ENCODE peak calls at places on chromosomes 16 and 17, in ten cellular contexts. E is A673; Y is breast epithelium; K is stomach; L is effector memory CD4-positive, alpha-beta T cell; I is HL-60; G is tibial nerve; T is CD8-positive, alpha-beta T cell; M is cardiac muscle cell; P is GM23338. B is an unnamed sample.

GRCh38 chr17:27473190-27473747 is 17.0 kb downstream of the KSR1 start:
- DNase-seq in M (no peak), G (no peak), Y (no peak), I (no peak), L (no peak), P (no peak), T (no peak), K (no peak), E (no peak), B (no peak)

GRCh38 chr16:27529962-27530361 is 19.8 kb downstream of the GTF3C1 start:
- DNase-seq in G (no peak), I (no peak), L (no peak), E (no peak), P (no peak), M (no peak), Y (no peak), K (no peak), T (no peak), B (no peak)

GRCh38 chr16:3934491-3935185 is 54.1 kb upstream of the CREBBP start:
- DNase-seq in M (no peak), K (no peak), P (no peak), T (no peak), G (no peak), I (no peak), Y (peak), L (no peak), E (no peak), B (no peak)

GRCh38 chr16:49704586-49705155 is 151.2 kb downstream of the ZNF423 start:
- DNase-seq in P (peak), T (no peak), M (no peak), I (no peak), G (no peak), E (no peak), K (no peak), L (no peak), Y (no peak), B (no peak)

GRCh38 chr17:3667366-3668278 is 756 bp downstream of the TAX1BP3 start:
- DNase-seq in E (peak), M (peak), K (peak), T (no peak), G (peak), L (no peak), P (peak), Y (peak), I (no peak), B (peak)

GRCh38 chr16:68229431-68230175 is 6.3 kb downstream of the ESRP2 start:
- DNase-seq in T (no peak), I (no peak), K (peak), G (peak), M (peak), L (no peak), P (peak), E (peak), Y (no peak), B (peak)

GRCh38 chr17:17064322-17064721 is 22.1 kb downstream of the MPRIP start:
- DNase-seq in M (no peak), P (no peak), T (no peak), I (no peak), G (no peak), Y (peak), K (no peak), E (no peak), L (no peak), B (no peak)

GRCh38 chr17:62001105-62001504 is 64.0 kb downstream of the MED13 start:
- DNase-seq in L (no peak), K (no peak), G (no peak), P (no peak), M (no peak), Y (no peak), T (no peak), I (no peak), E (no peak), B (no peak)

GRCh38 chr16:4689864-4690704 is 3.3 kb upstream of the NUDT16L1 start:
- DNase-seq in L (no peak), P (no peak), M (no peak), Y (no peak), G (no peak), E (no peak), K (no peak), T (no peak), I (no peak), B (no peak)

GRCh38 chr16:11302977-11303376 is 21.8 kb upstream of the PRM1 start:
- DNase-seq in E (no peak), Y (no peak), P (no peak), M (peak), T (no peak), I (no peak), L (no peak), G (no peak), K (peak), B (no peak)

GRCh38 chr17:7832431-7832830 is 1.6 kb upstream of the KDM6B start:
- DNase-seq in T (no peak), K (no peak), Y (peak), G (no peak), E (no peak), L (no peak), M (no peak), I (no peak), P (no peak), B (no peak)

GRCh38 chr17:6430769-6431168 is 4.2 kb downstream of the AIPL1 start:
- DNase-seq in P (no peak), I (no peak), K (no peak), L (no peak), G (no peak), M (no peak), E (no peak), T (no peak), Y (no peak), B (no peak)

GRCh38 chr17:12566281-12567002 is 99.2 kb upstream of the MYOCD start:
- DNase-seq in M (peak), L (no peak), I (no peak), K (no peak), G (no peak), E (no peak), Y (no peak), P (peak), T (no peak), B (no peak)

GRCh38 chr16:30028438-30029093 is 2.5 kb downstream of the TLCD3B start:
- DNase-seq in K (no peak), L (no peak), T (no peak), E (no peak), G (no peak), P (peak), I (peak), M (peak), Y (no peak), B (no peak)

GRCh38 chr16:48862087-48862532 is 252.1 kb upstream of the N4BP1 start:
- DNase-seq in I (no peak), G (no peak), M (no peak), E (no peak), L (no peak), Y (no peak), P (peak), K (no peak), T (no peak), B (no peak)

GRCh38 chr16:5479925-5480324 is 382.3 kb upstream of the EEF2KMT start:
- DNase-seq in T (no peak), E (no peak), P (peak), M (no peak), L (no peak), I (no peak), Y (no peak), G (no peak), K (no peak), B (no peak)

GRCh38 chr16:29321585-29321984 is 84.9 kb downstream of the NPIPB11 start:
- DNase-seq in I (no peak), E (no peak), P (no peak), T (no peak), G (no peak), M (no peak), Y (no peak), L (no peak), K (no peak), B (no peak)

GRCh38 chr17:42180922-42181850 is at the start of gene KCNH4:
- DNase-seq in P (peak), I (peak), M (peak), L (peak), T (peak), G (peak), K (peak), E (peak), Y (no peak), B (peak)

GRCh38 chr16:88353691-88354090 is 29.1 kb upstream of the ZNF469 start:
- DNase-seq in P (no peak), E (no peak), T (no peak), K (no peak), M (no peak), I (no peak), G (no peak), L (no peak), Y (no peak), B (no peak)

GRCh38 chr17:6303664-6304063 is 131.3 kb downstream of the AIPL1 start:
- DNase-seq in T (no peak), M (peak), E (peak), L (no peak), Y (no peak), I (no peak), K (no peak), P (peak), G (no peak), B (no peak)

GRCh38 chr17:80649672-80650338 is 105.2 kb downstream of the RPTOR start:
- DNase-seq in M (peak), Y (no peak), P (peak), K (no peak), I (no peak), E (peak), L (no peak), T (no peak), G (peak), B (no peak)

GRCh38 chr17:62657664-62658063 is 30.2 kb downstream of the MRC2 start:
- DNase-seq in Y (no peak), P (no peak), G (no peak), T (no peak), K (no peak), L (no peak), I (no peak), E (no peak), M (no peak), B (no peak)

GRCh38 chr17:64411999-64412771 is 21.5 kb upstream of the PECAM1 start:
- DNase-seq in I (peak), G (no peak), K (no peak), Y (no peak), P (peak), M (peak), E (peak), L (no peak), T (no peak), B (no peak)

GRCh38 chr16:25260416-25260815 is 2.8 kb upstream of the ZKSCAN2 start:
- DNase-seq in T (no peak), E (no peak), K (no peak), I (no peak), L (no peak), M (no peak), G (no peak), Y (no peak), P (no peak), B (no peak)

GRCh38 chr17:15108992-15109391 is 156.1 kb downstream of the PMP22 start:
- DNase-seq in M (no peak), Y (no peak), I (no peak), P (no peak), G (no peak), L (no peak), T (no peak), E (no peak), K (no peak), B (no peak)

GRCh38 chr17:954431-955164 is 25.0 kb downstream of the NXN start:
- DNase-seq in K (no peak), M (peak), L (no peak), P (peak), I (no peak), Y (no peak), G (no peak), T (no peak), E (no peak), B (no peak)

GRCh38 chr16:10126686-10127085 is 55.5 kb downstream of the GRIN2A start:
- DNase-seq in T (no peak), G (no peak), K (no peak), P (no peak), Y (no peak), E (no peak), M (no peak), I (no peak), L (no peak), B (no peak)

GRCh38 chr17:65823713-65824112 is 262.3 kb upstream of the AXIN2 start:
- DNase-seq in P (no peak), Y (no peak), L (no peak), K (no peak), I (no peak), E (no peak), M (no peak), G (no peak), T (no peak), B (no peak)

GRCh38 chr16:68267612-68268405 is 3.5 kb downstream of the SLC7A6 start:
- DNase-seq in I (no peak), E (no peak), P (peak), L (no peak), Y (no peak), M (no peak), K (no peak), T (no peak), G (no peak), B (no peak)

GRCh38 chr17:17781591-17782424 is 55.0 kb downstream of the SREBF1 start:
- DNase-seq in K (peak), M (peak), I (no peak), Y (no peak), L (no peak), G (peak), P (peak), T (no peak), E (peak), B (peak)

GRCh38 chr17:77898521-77899434 is 59.7 kb upstream of the TNRC6C start:
- DNase-seq in T (no peak), K (no peak), I (no peak), Y (no peak), M (no peak), P (no peak), G (no peak), E (no peak), L (no peak), B (no peak)

GRCh38 chr17:69060835-69061234 is at the start of gene ABCA9:
- DNase-seq in G (peak), E (peak), Y (no peak), P (no peak), T (no peak), L (no peak), K (no peak), M (no peak), I (no peak), B (no peak)

GRCh38 chr17:38591759-38592241 is 14.0 kb downstream of the SRCIN1 start:
- DNase-seq in M (no peak), E (no peak), I (peak), K (no peak), Y (no peak), P (no peak), L (no peak), T (no peak), G (no peak), B (no peak)

GRCh38 chr16:53768167-53768566 is 64.2 kb downstream of the FTO start:
- DNase-seq in E (peak), I (no peak), P (no peak), T (no peak), Y (no peak), L (no peak), K (no peak), G (no peak), M (no peak), B (no peak)

GRCh38 chr17:28225271-28225670 is 93.7 kb upstream of the TMEM97 start:
- DNase-seq in K (no peak), G (no peak), M (no peak), Y (no peak), T (no peak), I (no peak), E (no peak), P (no peak), L (no peak), B (no peak)

GRCh38 chr16:14362774-14363371 is 267.2 kb downstream of the PARN start:
- DNase-seq in K (no peak), M (no peak), G (no peak), E (no peak), P (no peak), Y (no peak), I (no peak), L (no peak), T (no peak), B (no peak)

GRCh38 chr16:53949716-53950410 is 245.9 kb downstream of the FTO start:
- DNase-seq in P (no peak), T (no peak), M (no peak), L (no peak), Y (no peak), K (no peak), E (no peak), G (no peak), I (no peak), B (no peak)

DNA sequence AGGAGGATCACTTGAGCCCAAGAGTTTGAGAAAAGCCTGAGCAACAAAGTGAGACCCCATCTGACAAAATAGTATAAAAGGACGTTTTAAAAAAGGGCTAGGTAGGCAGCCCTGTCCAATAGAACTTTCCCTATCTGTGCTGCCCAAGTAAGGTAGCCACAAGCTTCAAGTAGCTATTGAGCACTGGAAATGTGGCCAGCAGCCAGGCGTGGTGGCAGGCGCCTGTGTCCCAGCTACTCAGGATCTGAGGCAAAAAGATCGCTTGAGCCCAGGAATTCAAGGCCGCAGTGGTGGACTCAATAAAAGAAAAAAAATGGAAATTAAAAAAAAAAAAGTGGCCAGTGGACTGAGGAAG is 1.5 kb upstream of the NQO1 start:
- DNase-seq in E (peak), M (no peak), P (no peak), Y (no peak), I (no peak), K (peak), L (no peak), G (no peak), T (no peak), B (no peak)
- H3K27ac ChIP-seq in E (peak), M (no peak), P (peak), Y (peak), I (peak), K (peak), L (no peak), G (no peak), T (no peak), B (peak)

GRCh38 chr17:73293031-73293430 is 18.8 kb downstream of the CDC42EP4 start:
- DNase-seq in K (peak), E (no peak), Y (no peak), G (no peak), T (no peak), P (no peak), M (no peak), L (no peak), I (no peak), B (no peak)

GRCh38 chr17:73291260-73291801 is 20.5 kb downstream of the CDC42EP4 start:
- DNase-seq in M (no peak), G (peak), E (no peak), P (no peak), Y (no peak), T (no peak), K (peak), I (peak), L (no peak), B (no peak)

GRCh38 chr17:73293480-73293911 is 18.3 kb downstream of the CDC42EP4 start:
- DNase-seq in L (no peak), M (no peak), Y (peak), P (no peak), T (no peak), K (peak), E (no peak), I (no peak), G (no peak), B (no peak)

GRCh38 chr17:73290399-73291259 is 21.2 kb downstream of the CDC42EP4 start:
- DNase-seq in Y (no peak), L (no peak), G (no peak), T (no peak), K (no peak), E (no peak), I (no peak), M (no peak), P (no peak), B (no peak)

DNA sequence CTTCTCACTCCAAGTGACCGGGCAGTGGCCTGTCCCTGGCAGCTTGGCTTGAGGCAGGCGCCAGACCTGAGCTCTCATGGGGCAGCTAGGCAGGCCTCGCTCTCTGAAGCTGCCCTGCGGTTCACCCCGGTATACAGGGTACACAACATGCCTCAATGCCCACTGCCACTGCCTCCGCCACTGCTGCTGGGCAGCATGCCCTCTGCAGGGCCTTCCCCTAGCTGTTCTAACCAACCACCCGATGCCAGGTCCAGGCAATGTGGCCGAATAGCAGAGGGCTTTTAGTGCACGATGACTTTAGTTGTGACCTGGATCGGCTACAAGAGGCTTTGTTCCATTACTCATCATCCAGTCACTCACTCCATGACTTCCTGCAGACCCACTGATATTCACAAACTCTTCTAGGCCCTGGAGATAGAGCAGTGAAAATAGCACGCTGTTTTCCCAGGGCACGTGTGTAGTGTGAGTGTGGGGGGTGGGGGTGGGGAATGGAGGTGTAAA is 19.7 kb downstream of the CDC42EP4 start:
- DNase-seq in Y (no peak), T (no peak), M (no peak), P (no peak), G (no peak), E (no peak), I (no peak), K (peak), L (no peak), B (peak)
- H3K27ac ChIP-seq in Y (peak), T (no peak), M (peak), P (no peak), G (peak), E (no peak), I (peak), K (peak), L (no peak), B (peak)

GRCh38 chr16:24001706-24002105 is 165.9 kb downstream of the PRKCB start:
- DNase-seq in E (no peak), K (no peak), T (no peak), I (no peak), G (no peak), L (no peak), Y (no peak), M (peak), P (no peak), B (no peak)

GRCh38 chr16:24009060-24009459 is 173.3 kb downstream of the PRKCB start:
- DNase-seq in K (no peak), Y (no peak), P (no peak), L (no peak), G (no peak), M (no peak), I (no peak), T (no peak), E (no peak), B (no peak)

GRCh38 chr16:24007934-24008333 is 172.2 kb downstream of the PRKCB start:
- DNase-seq in K (no peak), T (no peak), E (no peak), L (no peak), G (no peak), M (no peak), Y (no peak), P (no peak), I (no peak), B (no peak)

GRCh38 chr16:24002619-24003018 is 166.8 kb downstream of the PRKCB start:
- DNase-seq in I (no peak), M (no peak), L (no peak), T (no peak), K (no peak), Y (no peak), G (no peak), E (no peak), P (no peak), B (no peak)

GRCh38 chr16:24005577-24005976 is 169.8 kb downstream of the PRKCB start:
- DNase-seq in P (no peak), M (no peak), K (no peak), I (no peak), E (no peak), L (no peak), T (no peak), Y (no peak), G (no peak), B (no peak)
- H3K27ac ChIP-seq in P (no peak), M (no peak), K (no peak), I (no peak), E (no peak), L (no peak), T (no peak), Y (no peak), G (no peak), B (no peak)

GRCh38 chr16:63066552-63066951 is 1030.3 kb upstream of the CDH8 start:
- DNase-seq in I (no peak), L (no peak), E (no peak), M (no peak), Y (no peak), K (no peak), G (no peak), P (no peak), T (no peak), B (no peak)
- H3K27ac ChIP-seq in I (no peak), L (no peak), E (no peak), M (no peak), Y (no peak), K (no peak), G (no peak), P (no peak), T (no peak), B (no peak)

DNA sequence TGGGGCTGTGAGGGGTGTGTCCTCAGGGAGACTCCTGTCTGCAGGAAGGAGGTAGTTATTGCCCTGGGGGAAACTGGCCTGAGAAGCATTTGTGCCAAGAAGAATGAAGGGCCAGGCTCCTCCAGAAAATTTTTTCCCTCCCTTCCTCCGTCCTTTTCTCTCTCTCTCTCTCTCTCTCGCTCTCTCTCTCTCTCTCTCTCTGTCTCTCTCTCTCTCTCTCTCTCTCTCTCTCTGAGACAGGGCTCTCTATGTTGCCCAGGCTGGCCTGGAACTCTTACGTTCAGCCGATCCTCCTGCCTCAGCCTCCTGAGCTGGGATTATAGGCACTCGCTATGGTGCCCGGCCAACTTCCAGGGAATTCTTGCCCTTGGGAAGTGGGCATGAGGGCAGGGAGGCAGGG is 11.5 kb downstream of the CD300E start:
- DNase-seq in M (no peak), K (no peak), G (no peak), Y (no peak), T (no peak), E (no peak), P (no peak), I (no peak), L (no peak), B (no peak)
- H3K27ac ChIP-seq in M (no peak), K (no peak), G (no peak), Y (no peak), T (no peak), E (no peak), P (no peak), I (no peak), L (no peak), B (no peak)